ENCODE peak calls at places on chromosomes 1 and 21, in five cellular contexts. One of them, this sample, is unnamed.

GRCh38 chr1:240093120-240093961 is 1.7 kb downstream of the FMN2 start:
- DNase-seq in tibial artery: no peak
- DNase-seq in AG04449: no peak
- DNase-seq in OCI-LY7: no peak
- DNase-seq in H1: peak; percentile 74
- DNase-seq in this sample: no peak

GRCh38 chr1:154955039-154955717 is 721 bp downstream of the PBXIP1 start:
- DNase-seq in tibial artery: peak; percentile 55
- DNase-seq in AG04449: no peak
- DNase-seq in OCI-LY7: peak; percentile 93
- DNase-seq in H1: no peak
- DNase-seq in this sample: no peak

GRCh38 chr21:45998276-45998701 is 16.7 kb downstream of the COL6A1 start:
- DNase-seq in tibial artery: peak; percentile 16
- DNase-seq in AG04449: no peak
- DNase-seq in OCI-LY7: no peak
- DNase-seq in H1: no peak
- DNase-seq in this sample: no peak

GRCh38 chr1:235421751-235422150 is 54.5 kb downstream of the TBCE start:
- DNase-seq in tibial artery: no peak
- DNase-seq in AG04449: no peak
- DNase-seq in OCI-LY7: no peak
- DNase-seq in H1: no peak
- DNase-seq in this sample: no peak

GRCh38 chr21:37982496-37983318 is 66.5 kb upstream of the KCNJ6 start:
- DNase-seq in tibial artery: no peak
- DNase-seq in AG04449: no peak
- DNase-seq in OCI-LY7: no peak
- DNase-seq in H1: no peak
- DNase-seq in this sample: no peak

GRCh38 chr1:230819976-230820375 is 48.3 kb downstream of the C1orf198 start:
- DNase-seq in tibial artery: no peak
- DNase-seq in AG04449: no peak
- DNase-seq in OCI-LY7: no peak
- DNase-seq in H1: peak; percentile 4
- DNase-seq in this sample: no peak

GRCh38 chr1:158527190-158527815 is 26.9 kb downstream of the OR6Y1 start:
- DNase-seq in tibial artery: no peak
- DNase-seq in AG04449: no peak
- DNase-seq in OCI-LY7: peak; percentile 45
- DNase-seq in H1: no peak
- DNase-seq in this sample: peak; percentile 2

GRCh38 chr1:179016694-179017382 is 8.9 kb upstream of the FAM20B start:
- DNase-seq in tibial artery: peak; percentile 91
- DNase-seq in AG04449: peak; percentile 71
- DNase-seq in OCI-LY7: no peak
- DNase-seq in H1: no peak
- DNase-seq in this sample: peak; percentile 89

GRCh38 chr1:22277662-22278061 is 134.8 kb upstream of the WNT4 start:
- DNase-seq in tibial artery: no peak
- DNase-seq in AG04449: no peak
- DNase-seq in OCI-LY7: no peak
- DNase-seq in H1: no peak
- DNase-seq in this sample: no peak

GRCh38 chr21:19807231-19807630 is 1191.0 kb upstream of the NCAM2 start:
- DNase-seq in tibial artery: no peak
- DNase-seq in AG04449: no peak
- DNase-seq in OCI-LY7: no peak
- DNase-seq in H1: no peak
- DNase-seq in this sample: no peak

GRCh38 chr1:154609398-154610380 is 1.7 kb upstream of the ADAR start:
- DNase-seq in tibial artery: no peak
- DNase-seq in AG04449: no peak
- DNase-seq in OCI-LY7: peak; percentile 46
- DNase-seq in H1: peak; percentile 66
- DNase-seq in this sample: no peak

GRCh38 chr1:193019442-193020026 is 39.6 kb downstream of the UCHL5 start:
- DNase-seq in tibial artery: no peak
- DNase-seq in AG04449: no peak
- DNase-seq in OCI-LY7: peak; percentile 60
- DNase-seq in H1: no peak
- DNase-seq in this sample: peak; percentile 40

GRCh38 chr1:84847253-84848247 is 45.5 kb downstream of the LPAR3 start:
- DNase-seq in tibial artery: peak; percentile 33
- DNase-seq in AG04449: peak; percentile 80
- DNase-seq in OCI-LY7: no peak
- DNase-seq in H1: no peak
- DNase-seq in this sample: peak; percentile 94

GRCh38 chr21:38839370-38839681 is 33.6 kb downstream of the ETS2 start:
- DNase-seq in tibial artery: no peak
- DNase-seq in AG04449: no peak
- DNase-seq in OCI-LY7: no peak
- DNase-seq in H1: no peak
- DNase-seq in this sample: no peak

GRCh38 chr1:20069932-20070331 is at the start of gene PLA2G5:
- DNase-seq in tibial artery: peak; percentile 65
- DNase-seq in AG04449: no peak
- DNase-seq in OCI-LY7: no peak
- DNase-seq in H1: peak; percentile 43
- DNase-seq in this sample: peak; percentile 11

GRCh38 chr1:39282537-39283216 is 78.2 kb downstream of the MACF1 start:
- DNase-seq in tibial artery: no peak
- DNase-seq in AG04449: no peak
- DNase-seq in OCI-LY7: no peak
- DNase-seq in H1: no peak
- DNase-seq in this sample: no peak

GRCh38 chr1:167661527-167662436 is 31.8 kb downstream of the RCSD1 start:
- DNase-seq in tibial artery: no peak
- DNase-seq in AG04449: peak; percentile 87
- DNase-seq in OCI-LY7: no peak
- DNase-seq in H1: no peak
- DNase-seq in this sample: peak; percentile 89

GRCh38 chr1:45442272-45442671 is 48.7 kb downstream of the TESK2 start:
- DNase-seq in tibial artery: no peak
- DNase-seq in AG04449: peak; percentile 14
- DNase-seq in OCI-LY7: no peak
- DNase-seq in H1: no peak
- DNase-seq in this sample: peak; percentile 35

GRCh38 chr1:3902546-3902945 is 2.5 kb upstream of the C1orf174 start:
- DNase-seq in tibial artery: no peak
- DNase-seq in AG04449: no peak
- DNase-seq in OCI-LY7: peak; percentile 86
- DNase-seq in H1: no peak
- DNase-seq in this sample: no peak

GRCh38 chr1:28248273-28249012 is 10.9 kb upstream of the SESN2 start:
- DNase-seq in tibial artery: peak; percentile 90
- DNase-seq in AG04449: no peak
- DNase-seq in OCI-LY7: peak; percentile 88
- DNase-seq in H1: peak; percentile 88
- DNase-seq in this sample: no peak

GRCh38 chr1:207645632-207646081 is 724 bp downstream of the CR1L start:
- DNase-seq in tibial artery: no peak
- DNase-seq in AG04449: no peak
- DNase-seq in OCI-LY7: no peak
- DNase-seq in H1: no peak
- DNase-seq in this sample: no peak

GRCh38 chr1:189779034-189779433 is 698.6 kb downstream of the BRINP3 start:
- DNase-seq in tibial artery: no peak
- DNase-seq in AG04449: no peak
- DNase-seq in OCI-LY7: no peak
- DNase-seq in H1: no peak
- DNase-seq in this sample: no peak

GRCh38 chr1:211375949-211376348 is 49.3 kb downstream of the TRAF5 start:
- DNase-seq in tibial artery: no peak
- DNase-seq in AG04449: no peak
- DNase-seq in OCI-LY7: no peak
- DNase-seq in H1: no peak
- DNase-seq in this sample: no peak

GRCh38 chr1:211376807-211377206 is 50.2 kb downstream of the TRAF5 start:
- DNase-seq in tibial artery: no peak
- DNase-seq in AG04449: no peak
- DNase-seq in OCI-LY7: no peak
- DNase-seq in H1: no peak
- DNase-seq in this sample: no peak

GRCh38 chr1:211379446-211379845 is 52.8 kb downstream of the TRAF5 start:
- DNase-seq in tibial artery: no peak
- DNase-seq in AG04449: no peak
- DNase-seq in OCI-LY7: no peak
- DNase-seq in H1: no peak
- DNase-seq in this sample: no peak

GRCh38 chr1:211378844-211379243 is 52.2 kb downstream of the TRAF5 start:
- DNase-seq in tibial artery: no peak
- DNase-seq in AG04449: peak; percentile 53
- DNase-seq in OCI-LY7: no peak
- DNase-seq in H1: no peak
- DNase-seq in this sample: peak; percentile 48

DNA sequence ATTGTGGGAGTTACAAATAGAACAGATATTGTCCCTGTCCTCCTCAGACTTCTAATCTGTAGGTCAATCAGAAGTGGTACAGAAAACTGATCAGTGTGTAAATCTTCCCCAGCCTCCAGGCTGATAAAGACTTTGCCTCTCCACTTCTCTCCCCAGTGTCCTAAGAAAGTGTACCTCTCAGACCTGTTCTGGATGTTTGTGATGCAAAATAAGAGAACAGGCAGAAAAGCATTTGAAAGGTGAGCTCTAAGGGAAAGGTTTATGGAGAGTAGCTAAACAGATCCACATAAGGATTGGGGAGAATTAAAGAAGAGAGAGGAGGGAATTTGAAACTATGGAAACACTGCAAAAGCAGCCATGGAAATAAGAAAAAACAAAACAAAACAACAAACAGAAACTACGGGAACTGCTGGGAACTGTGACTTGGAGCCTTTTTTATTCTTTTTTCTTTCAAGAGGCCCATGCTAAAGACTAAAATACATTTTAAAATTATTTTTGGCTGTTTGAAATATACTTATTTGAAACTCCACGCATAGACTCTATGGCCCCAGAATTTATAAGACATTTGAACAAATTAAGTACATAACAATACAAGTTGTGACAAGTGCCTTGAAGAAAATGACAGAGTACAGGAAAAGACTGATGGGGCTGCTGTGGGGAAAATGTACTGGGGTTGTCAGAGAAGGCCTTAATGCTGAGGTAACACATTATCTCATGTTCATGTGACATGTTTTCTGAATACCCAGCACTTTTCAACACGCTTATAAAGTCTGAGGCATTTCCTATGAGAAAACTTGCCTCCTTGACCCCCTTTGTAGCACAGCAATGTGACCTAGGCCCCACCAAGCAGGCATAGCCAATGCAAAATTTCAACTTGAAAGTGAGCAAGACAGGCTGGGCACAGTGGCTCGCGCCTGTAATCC is 51.2 kb downstream of the TRAF5 start:
- DNase-seq in tibial artery: no peak
- DNase-seq in AG04449: no peak
- DNase-seq in OCI-LY7: no peak
- DNase-seq in H1: no peak
- DNase-seq in this sample: no peak
- H3K4me3 ChIP-seq in tibial artery: no peak overlapping the region
- H3K4me3 ChIP-seq in AG04449: no peak overlapping the region
- H3K4me3 ChIP-seq in OCI-LY7: no peak overlapping the region
- H3K4me3 ChIP-seq in H1: peak overlapping the region; percentile 11
- H3K4me3 ChIP-seq in this sample: no peak overlapping the region

DNA sequence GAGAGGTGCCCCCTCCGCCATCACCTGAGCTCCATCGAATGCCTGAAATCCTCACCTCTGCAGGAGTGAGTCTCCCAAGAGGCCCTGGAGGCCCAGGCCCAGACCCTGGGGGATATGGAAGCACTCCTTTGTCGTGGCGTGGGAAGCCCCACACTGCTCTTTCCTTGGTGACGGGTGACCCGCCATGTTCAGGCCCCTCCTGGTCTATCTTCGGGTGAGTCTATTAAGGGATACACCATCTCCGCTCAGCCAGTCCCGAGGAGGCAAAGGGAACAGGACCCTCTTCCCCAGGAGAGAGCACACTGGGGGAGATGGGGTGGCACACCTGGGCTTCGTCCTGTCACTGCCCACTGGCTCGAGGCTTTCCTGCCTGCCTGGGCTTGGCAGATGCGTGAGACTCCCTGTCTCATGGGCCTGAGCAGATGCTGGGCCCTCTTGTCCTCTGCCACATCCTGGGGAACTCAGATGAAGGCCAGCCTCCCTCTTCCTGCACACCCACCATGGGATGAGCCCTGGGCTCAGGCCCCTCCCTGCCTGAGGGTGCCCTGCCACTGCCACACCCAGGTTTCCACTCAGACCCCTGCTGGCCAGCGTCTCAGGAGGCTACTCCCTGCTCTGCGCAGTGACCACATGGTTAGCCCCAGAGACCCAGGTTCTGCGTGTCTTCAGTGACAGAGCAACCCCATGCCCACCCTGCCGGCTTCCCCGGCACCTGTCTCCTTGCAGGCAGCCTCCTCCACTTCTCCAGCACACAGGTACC is 3.8 kb upstream of the NPHP4 start:
- DNase-seq in tibial artery: no peak
- DNase-seq in AG04449: no peak
- DNase-seq in OCI-LY7: no peak
- DNase-seq in H1: no peak
- DNase-seq in this sample: no peak
- TF ChIP-seq CTCF in tibial artery: no peak
- TF ChIP-seq CTCF in AG04449: no peak
- TF ChIP-seq CTCF in OCI-LY7: no peak
- TF ChIP-seq CTCF in H1: no peak
- TF ChIP-seq CTCF in this sample: no peak

DNA sequence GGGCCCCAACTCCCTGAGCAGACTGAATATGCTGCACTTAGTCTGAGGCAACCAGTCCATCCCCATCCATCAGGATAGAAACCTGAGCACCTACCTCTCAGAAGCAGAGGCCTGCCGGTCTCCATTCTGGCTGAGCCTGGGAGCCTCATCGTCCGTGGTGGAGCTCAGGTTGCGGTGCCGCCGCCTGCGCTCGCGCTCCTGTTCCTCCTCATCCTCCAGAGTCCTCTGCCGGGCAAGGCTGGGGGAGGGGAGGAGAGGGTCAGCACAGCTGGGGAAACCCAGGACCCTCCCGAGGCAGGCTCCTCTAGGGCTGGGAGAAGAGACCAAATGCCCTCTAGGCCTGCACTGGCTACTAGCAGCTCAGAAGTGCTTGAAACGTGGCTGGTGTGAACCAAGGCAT is 10.1 kb downstream of the LAD1 start:
- DNase-seq in tibial artery: no peak
- DNase-seq in AG04449: no peak
- DNase-seq in OCI-LY7: no peak
- DNase-seq in H1: no peak
- DNase-seq in this sample: no peak
- H3K4me3 ChIP-seq in tibial artery: no peak overlapping the region
- H3K4me3 ChIP-seq in AG04449: no peak overlapping the region
- H3K4me3 ChIP-seq in OCI-LY7: no peak overlapping the region
- H3K4me3 ChIP-seq in H1: no peak overlapping the region
- H3K4me3 ChIP-seq in this sample: no peak overlapping the region

DNA sequence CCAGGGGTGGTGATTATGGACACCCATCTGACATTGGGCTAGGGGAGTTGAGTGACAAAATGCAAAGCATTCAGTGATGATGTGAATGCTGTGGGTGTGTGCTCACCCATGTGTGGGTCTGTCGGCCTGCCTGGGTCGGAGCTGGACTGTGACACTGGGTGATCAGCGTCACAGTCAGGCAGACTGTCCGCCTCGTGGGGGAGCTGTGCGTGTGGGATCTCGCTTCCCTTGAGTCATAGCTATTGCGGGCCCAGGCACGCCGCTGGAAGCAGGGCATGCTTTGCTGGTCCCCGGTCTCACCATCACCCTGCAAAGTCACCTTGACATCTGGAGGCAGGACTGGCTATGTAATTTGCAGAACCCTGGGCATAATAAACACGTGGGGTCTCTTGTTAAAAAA is 156.9 kb upstream of the IGSF21 start:
- DNase-seq in tibial artery: no peak
- DNase-seq in AG04449: no peak
- DNase-seq in OCI-LY7: no peak
- DNase-seq in H1: no peak
- DNase-seq in this sample: no peak
- TF ChIP-seq CTCF in tibial artery: no peak
- TF ChIP-seq CTCF in AG04449: no peak
- TF ChIP-seq CTCF in OCI-LY7: no peak
- TF ChIP-seq CTCF in H1: no peak
- TF ChIP-seq CTCF in this sample: no peak

This sample was measured in AG09309.